ENCODE peak calls at places on chromosomes 1 and 21, in six cellular contexts. X is IMR-90, T is lower lobe of right lung, H is uterus, E is fibroblast of mammary gland, R is fibroblast of pulmonary artery. O is an unnamed sample.

GRCh38 chr1:51768971-51769601 is 109.4 kb downstream of the NRDC start:
- DNase-seq in X (peak), T (no peak), H (no peak), E (peak), R (peak), O (no peak)

GRCh38 chr1:52482326-52483004 is 70.4 kb downstream of the TUT4 start:
- DNase-seq in X (no peak), T (no peak), H (no peak), E (no peak), R (peak), O (no peak)

GRCh38 chr1:151144474-151145157 is 1.8 kb downstream of the SEMA6C start:
- DNase-seq in X (no peak), T (no peak), H (no peak), E (no peak), R (peak), O (no peak)

GRCh38 chr1:226938903-226939438 is 1.1 kb upstream of the COQ8A start:
- DNase-seq in X (peak), T (no peak), H (no peak), E (peak), R (peak), O (no peak)

GRCh38 chr1:170711682-170712081 is 47.8 kb downstream of the PRRX1 start:
- DNase-seq in X (peak), T (no peak), H (no peak), E (peak), R (no peak), O (no peak)

GRCh38 chr1:147641695-147642592 is 28.4 kb downstream of the ACP6 start:
- DNase-seq in X (peak), T (no peak), H (peak), E (peak), R (peak), O (no peak)

GRCh38 chr1:45979074-45979777 is 153.2 kb downstream of the PIK3R3 start:
- DNase-seq in X (peak), T (no peak), H (no peak), E (peak), R (no peak), O (no peak)

GRCh38 chr1:12809933-12810332 is 18.7 kb downstream of the PRAMEF1 start:
- DNase-seq in X (no peak), T (no peak), H (no peak), E (no peak), R (no peak), O (no peak)

GRCh38 chr1:234148816-234149215 is 224.4 kb upstream of the COA6 start:
- DNase-seq in X (no peak), T (no peak), H (no peak), E (no peak), R (no peak), O (no peak)

DNA sequence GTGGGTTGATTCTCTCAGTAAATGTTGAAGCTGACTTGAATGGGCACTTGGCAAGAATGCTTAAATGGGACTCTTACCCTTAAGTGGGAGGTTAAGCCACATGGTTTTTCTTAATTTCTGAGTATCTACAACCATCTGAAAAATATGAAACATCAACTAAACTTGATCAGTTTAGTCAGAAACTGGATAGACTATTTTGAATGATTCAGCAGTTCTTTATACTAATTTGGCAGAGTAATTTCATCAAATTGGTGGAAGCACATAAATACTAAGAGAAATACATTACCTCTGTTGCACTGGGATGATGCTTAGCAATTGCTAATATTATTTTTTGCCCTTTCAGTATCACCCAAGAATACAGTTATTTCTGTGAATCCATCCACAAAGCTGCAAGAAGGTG is 4.7 kb downstream of the VCAM1 start:
- DNase-seq in X (no peak), T (no peak), H (no peak), E (no peak), R (no peak), O (no peak)
- H3K4me3 ChIP-seq in X (no peak), T (no peak), H (no peak), E (no peak), R (no peak), O (no peak)

DNA sequence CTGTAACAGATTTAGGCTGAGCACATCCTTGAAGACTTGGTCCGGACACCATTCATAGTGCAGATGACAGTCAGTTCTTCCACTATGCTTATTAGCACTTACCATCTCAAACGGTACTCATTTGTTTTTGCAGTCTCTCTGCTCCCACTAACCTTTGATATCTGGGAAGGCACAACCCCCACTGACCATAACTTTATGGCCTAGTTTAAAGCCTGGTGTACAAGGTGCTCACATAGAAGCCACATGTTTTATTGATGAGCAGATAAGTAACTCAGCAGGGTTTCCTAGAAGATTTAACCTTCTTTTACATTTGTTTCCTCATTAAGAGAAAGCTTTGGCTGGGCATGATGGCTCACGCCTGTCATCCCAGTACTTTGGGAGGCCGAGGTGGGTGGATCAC is 119.3 kb upstream of the MAGI3 start:
- DNase-seq in X (no peak), T (no peak), H (no peak), E (no peak), R (no peak), O (no peak)
- TF ChIP-seq CTCF in X (no peak), T (no peak), H (no peak), E (no peak), R (no peak), O (no peak)

DNA sequence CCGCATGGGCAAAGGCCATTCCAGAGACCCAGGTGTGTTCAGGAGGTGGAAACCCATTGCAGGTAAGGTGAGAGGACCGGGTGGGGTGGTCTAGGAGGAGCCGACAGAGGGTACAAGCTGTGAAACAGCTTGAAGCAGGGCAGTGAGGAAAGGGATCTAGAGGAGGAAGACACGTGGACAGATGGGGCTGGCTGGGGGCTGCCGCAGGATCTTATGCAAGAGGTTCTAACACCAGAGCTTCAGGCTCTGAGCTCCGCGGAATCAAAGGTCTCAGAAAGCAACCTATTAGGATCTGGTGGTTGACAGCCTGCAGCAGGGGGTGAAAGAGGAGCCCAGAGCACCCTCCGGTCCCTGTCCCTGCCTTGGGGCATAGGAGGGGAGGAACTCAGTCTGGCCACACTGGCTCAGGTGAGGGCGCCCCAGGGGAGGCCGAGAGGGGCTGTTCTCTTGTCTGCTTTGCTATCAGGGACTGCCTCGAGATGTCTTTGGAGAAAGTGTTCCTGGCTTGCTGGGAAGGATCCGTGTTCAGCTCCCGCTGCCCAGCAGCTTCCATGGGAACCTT is 1.9 kb downstream of the TFF1 start:
- DNase-seq in X (no peak), T (no peak), H (no peak), E (no peak), R (no peak), O (no peak)
- H3K4me3 ChIP-seq in X (no peak), T (no peak), H (no peak), E (no peak), R (no peak), O (no peak)

GRCh38 chr1:41868241-41868953 is 50.3 kb downstream of the HIVEP3 start:
- DNase-seq in X (no peak), T (no peak), H (no peak), E (peak), R (no peak), O (no peak)
- TF ChIP-seq CTCF in X (no peak), T (no peak), H (no peak), E (peak), R (peak), O (no peak)